ENCODE peak calls at places on chromosomes 13 and 19, in eight cellular contexts. One of them, this sample, is unnamed.

GRCh38 chr13:76976488-76976887 is 15.4 kb upstream of the CLN5 start:
- DNase-seq in keratinocyte: no peak
- DNase-seq in stomach: no peak
- DNase-seq in CD8-positive, alpha-beta memory T cell: no peak
- DNase-seq in progenitor cell of endocrine pancreas: no peak
- DNase-seq in AG09319: no peak
- DNase-seq in activated T-cell treated with anti-CD3 and anti-CD28 coated beads, Interleukin-2, amount 50 U/mL, for 72 hours: no peak
- DNase-seq in fibroblast of lung: peak; percentile 87
- DNase-seq in this sample: no peak

GRCh38 chr19:55579766-55580621 is 654 bp downstream of the ZNF579 start:
- DNase-seq in keratinocyte: no peak
- DNase-seq in stomach: no peak
- DNase-seq in CD8-positive, alpha-beta memory T cell: no peak
- DNase-seq in progenitor cell of endocrine pancreas: no peak
- DNase-seq in AG09319: no peak
- DNase-seq in activated T-cell treated with anti-CD3 and anti-CD28 coated beads, Interleukin-2, amount 50 U/mL, for 72 hours: no peak
- DNase-seq in fibroblast of lung: peak; percentile 54
- DNase-seq in this sample: no peak

GRCh38 chr13:24511019-24511823 is 1.4 kb downstream of the PARP4 start:
- DNase-seq in keratinocyte: peak; percentile 58
- DNase-seq in stomach: peak; percentile 53
- DNase-seq in CD8-positive, alpha-beta memory T cell: no peak
- DNase-seq in progenitor cell of endocrine pancreas: no peak
- DNase-seq in AG09319: no peak
- DNase-seq in activated T-cell treated with anti-CD3 and anti-CD28 coated beads, Interleukin-2, amount 50 U/mL, for 72 hours: peak; percentile 76
- DNase-seq in fibroblast of lung: peak; percentile 97
- DNase-seq in this sample: peak; percentile 48

GRCh38 chr13:31409678-31410356 is 210.0 kb downstream of the B3GLCT start:
- DNase-seq in keratinocyte: no peak
- DNase-seq in stomach: no peak
- DNase-seq in CD8-positive, alpha-beta memory T cell: no peak
- DNase-seq in progenitor cell of endocrine pancreas: no peak
- DNase-seq in AG09319: no peak
- DNase-seq in activated T-cell treated with anti-CD3 and anti-CD28 coated beads, Interleukin-2, amount 50 U/mL, for 72 hours: no peak
- DNase-seq in fibroblast of lung: peak; percentile 35
- DNase-seq in this sample: no peak

GRCh38 chr13:38398810-38399493 is 49.3 kb downstream of the UFM1 start:
- DNase-seq in keratinocyte: no peak
- DNase-seq in stomach: no peak
- DNase-seq in CD8-positive, alpha-beta memory T cell: no peak
- DNase-seq in progenitor cell of endocrine pancreas: no peak
- DNase-seq in AG09319: peak; percentile 64
- DNase-seq in activated T-cell treated with anti-CD3 and anti-CD28 coated beads, Interleukin-2, amount 50 U/mL, for 72 hours: no peak
- DNase-seq in fibroblast of lung: peak; percentile 64
- DNase-seq in this sample: no peak

GRCh38 chr13:28532226-28533048 is 37.5 kb upstream of the FLT1 start:
- DNase-seq in keratinocyte: no peak
- DNase-seq in stomach: no peak
- DNase-seq in CD8-positive, alpha-beta memory T cell: no peak
- DNase-seq in progenitor cell of endocrine pancreas: peak; percentile 18
- DNase-seq in AG09319: no peak
- DNase-seq in activated T-cell treated with anti-CD3 and anti-CD28 coated beads, Interleukin-2, amount 50 U/mL, for 72 hours: peak; percentile 23
- DNase-seq in fibroblast of lung: no peak
- DNase-seq in this sample: no peak

GRCh38 chr13:39306639-39307589 is 268.7 kb downstream of the NHLRC3 start:
- DNase-seq in keratinocyte: no peak
- DNase-seq in stomach: no peak
- DNase-seq in CD8-positive, alpha-beta memory T cell: no peak
- DNase-seq in progenitor cell of endocrine pancreas: no peak
- DNase-seq in AG09319: no peak
- DNase-seq in activated T-cell treated with anti-CD3 and anti-CD28 coated beads, Interleukin-2, amount 50 U/mL, for 72 hours: peak; percentile 14
- DNase-seq in fibroblast of lung: no peak
- DNase-seq in this sample: no peak

GRCh38 chr19:3375221-3376088 is 9.1 kb downstream of the NFIC start:
- DNase-seq in keratinocyte: no peak
- DNase-seq in stomach: peak; percentile 82
- DNase-seq in CD8-positive, alpha-beta memory T cell: no peak
- DNase-seq in progenitor cell of endocrine pancreas: no peak
- DNase-seq in AG09319: no peak
- DNase-seq in activated T-cell treated with anti-CD3 and anti-CD28 coated beads, Interleukin-2, amount 50 U/mL, for 72 hours: no peak
- DNase-seq in fibroblast of lung: peak; percentile 85
- DNase-seq in this sample: no peak

GRCh38 chr19:1315470-1316166 is 29.9 kb downstream of the EFNA2 start:
- DNase-seq in keratinocyte: no peak
- DNase-seq in stomach: peak; percentile 63
- DNase-seq in CD8-positive, alpha-beta memory T cell: no peak
- DNase-seq in progenitor cell of endocrine pancreas: peak; percentile 33
- DNase-seq in AG09319: no peak
- DNase-seq in activated T-cell treated with anti-CD3 and anti-CD28 coated beads, Interleukin-2, amount 50 U/mL, for 72 hours: peak; percentile 49
- DNase-seq in fibroblast of lung: peak; percentile 50
- DNase-seq in this sample: peak; percentile 38

This sample was measured in activated CD4-positive, alpha-beta memory T cell treated with anti-CD3 and anti-CD28 coated beads, Interleukin-2, amount 10 ng/mL, durations not matched to agents 7 days and 5 days.